ENCODE peak calls at places on chromosomes 7 and 10, in eight cellular contexts. Y is GM06990, Z is fibroblast of lung, D is lower lobe of right lung, F is psoas muscle, O is osteoblast, V is A673, W is cardiac fibroblast. N is an unnamed sample.

GRCh38 chr7:75042299-75042698 is 31.3 kb downstream of the RCC1L start:
- DNase-seq in O (peak), Y (no peak), F (no peak), W (no peak), D (no peak), V (no peak), Z (no peak), N (no peak)

GRCh38 chr10:244227-244626 is 109.0 kb downstream of the ZMYND11 start:
- DNase-seq in V (no peak), Z (no peak), O (no peak), Y (no peak), D (no peak), W (no peak), F (no peak), N (no peak)

GRCh38 chr7:24328050-24328449 is 44.1 kb downstream of the NPY start:
- DNase-seq in W (no peak), D (peak), Y (no peak), V (no peak), Z (no peak), F (no peak), O (no peak), N (peak)

GRCh38 chr7:29573594-29573993 is 10.0 kb downstream of the PRR15 start:
- DNase-seq in Y (no peak), F (no peak), Z (no peak), W (no peak), O (no peak), D (no peak), V (no peak), N (no peak)

GRCh38 chr7:5690931-5691461 is 90.5 kb downstream of the RNF216 start:
- DNase-seq in D (no peak), Y (no peak), F (peak), Z (peak), V (no peak), W (peak), O (no peak), N (peak)

GRCh38 chr10:114632869-114633715 is 25.0 kb downstream of the ABLIM1 start:
- DNase-seq in W (peak), V (peak), Z (peak), F (no peak), Y (no peak), O (peak), D (peak), N (peak)

GRCh38 chr10:31888442-31888841 is 40.2 kb downstream of the ARHGAP12 start:
- DNase-seq in D (no peak), Z (peak), V (no peak), F (no peak), O (no peak), W (no peak), Y (no peak), N (no peak)

GRCh38 chr10:127962205-127962604 is 55.3 kb downstream of the PTPRE start:
- DNase-seq in V (no peak), O (no peak), D (no peak), Y (no peak), Z (no peak), W (no peak), F (no peak), N (no peak)

GRCh38 chr7:141227454-141227853 is 153.6 kb downstream of the TMEM178B start:
- DNase-seq in F (no peak), Z (no peak), O (no peak), W (no peak), Y (no peak), D (no peak), V (no peak), N (no peak)

GRCh38 chr10:128993911-128994538 is 473.0 kb upstream of the MGMT start:
- DNase-seq in F (no peak), V (no peak), Z (no peak), O (no peak), W (no peak), D (no peak), Y (no peak), N (no peak)

GRCh38 chr7:15305002-15305600 is 256.7 kb downstream of the AGMO start:
- DNase-seq in F (no peak), W (peak), Z (peak), O (no peak), Y (no peak), D (no peak), V (peak), N (peak)

GRCh38 chr7:108650487-108650886 is 80.8 kb downstream of the DNAJB9 start:
- DNase-seq in D (no peak), O (peak), Y (no peak), Z (peak), V (peak), F (no peak), W (peak), N (peak)

GRCh38 chr10:129963076-129963830 is 821 bp downstream of the EBF3 start:
- DNase-seq in F (peak), W (peak), O (peak), V (peak), D (no peak), Y (no peak), Z (peak), N (peak)

GRCh38 chr7:45099891-45100760 is 11.4 kb upstream of the NACAD start:
- DNase-seq in Z (no peak), O (peak), W (no peak), D (peak), V (no peak), Y (no peak), F (peak), N (peak)

GRCh38 chr10:118423800-118424479 is 81.8 kb upstream of the FAM204A start:
- DNase-seq in Z (peak), V (peak), O (peak), F (peak), D (peak), Y (peak), W (peak), N (peak)
- TF ChIP-seq CTCF in Z (peak), V (peak), O (peak), F (peak), D (peak), Y (peak), W (peak), N (peak)

GRCh38 chr7:150567846-150568245 is 656 bp downstream of the GIMAP4 start:
- DNase-seq in Y (no peak), W (no peak), Z (no peak), O (no peak), V (no peak), D (no peak), F (no peak), N (no peak)
- H3K4me3 ChIP-seq in Y (peak), W (no peak), Z (no peak), O (no peak), V (no peak), D (peak), F (peak), N (no peak)

GRCh38 chr7:42561797-42562196 is 324.8 kb upstream of the GLI3 start:
- DNase-seq in O (no peak), Z (no peak), W (no peak), Y (no peak), V (no peak), D (no peak), F (no peak), N (peak)
- TF ChIP-seq CTCF in O (no peak), Z (no peak), W (no peak), Y (no peak), V (no peak), D (no peak), F (no peak), N (no peak)

DNA sequence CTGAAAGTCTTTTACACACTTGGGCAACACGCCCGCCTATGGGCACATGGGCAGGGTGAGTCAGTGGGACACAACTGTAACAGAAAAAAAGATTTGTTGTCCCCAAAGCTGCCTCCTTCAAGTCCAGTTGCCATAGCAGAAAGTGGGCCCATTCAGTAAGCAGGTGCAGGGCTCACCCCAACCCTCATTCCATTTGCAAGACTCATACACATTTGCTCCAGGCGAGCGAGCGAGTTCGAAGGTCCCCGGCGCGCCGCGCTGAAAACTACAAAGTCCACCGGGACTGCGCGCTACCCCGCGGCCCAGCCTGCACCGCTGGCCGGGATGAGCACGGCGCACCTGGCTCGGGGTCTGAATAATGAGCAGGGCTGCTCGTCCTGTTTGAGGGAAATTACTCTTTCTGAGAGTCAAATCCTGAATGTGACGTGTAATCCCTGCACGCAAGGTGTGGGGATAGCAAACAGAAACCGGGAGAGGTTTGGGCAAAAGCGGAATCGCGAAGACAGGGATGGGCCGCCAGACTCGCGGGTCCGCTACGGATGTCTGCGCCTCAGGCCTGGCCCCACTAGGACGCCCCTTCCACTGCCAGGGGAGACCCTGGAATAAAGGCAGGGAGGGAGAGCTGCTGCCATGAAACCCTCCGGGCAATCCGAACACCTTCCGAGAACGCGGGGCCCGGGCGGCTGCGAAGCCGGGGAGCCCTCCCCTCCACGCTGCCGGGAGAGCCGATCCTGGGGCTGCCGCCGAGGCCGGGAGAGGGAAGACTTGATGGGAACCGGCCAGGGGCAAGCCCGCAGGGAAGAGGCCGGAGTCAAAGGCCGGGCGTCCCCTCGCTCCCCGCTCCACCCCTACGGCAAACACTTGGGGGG is 982 bp downstream of the COBL start:
- DNase-seq in Z (peak), O (peak), V (no peak), F (peak), W (peak), D (peak), Y (no peak), N (peak)
- H3K4me3 ChIP-seq in Z (no peak), O (peak), V (no peak), F (peak), W (peak), D (peak), Y (no peak), N (peak)

GRCh38 chr7:65975814-65976445 is 6.1 kb downstream of the GUSB start:
- DNase-seq in Y (no peak), V (no peak), O (no peak), Z (no peak), W (no peak), F (no peak), D (no peak), N (no peak)
- TF ChIP-seq CTCF in Y (no peak), V (no peak), O (no peak), Z (no peak), W (no peak), F (no peak), D (no peak), N (no peak)

N was measured in epithelial cell of esophagus.